ENCODE peak calls at places on chromosomes 6 and 20, in four cellular contexts. H is neural progenitor cell, V is sigmoid colon, N is K562. D is an unnamed sample.

GRCh38 chr6:155150967-155151671 is 112.7 kb upstream of the CLDN20 start:
- DNase-seq in N (no peak), H (no peak), V (no peak), D (no peak)

GRCh38 chr6:170201361-170201760 is 89.5 kb downstream of the DLL1 start:
- DNase-seq in H (no peak), N (no peak), V (no peak), D (peak; percentile 21)

GRCh38 chr6:1216488-1216974 is 95.4 kb upstream of the FOXQ1 start:
- DNase-seq in N (no peak), H (no peak), V (no peak), D (no peak)

GRCh38 chr6:26122793-26123674 is 35.8 kb downstream of the HFE start:
- DNase-seq in N (peak; percentile 79), H (peak; percentile 93), V (peak; percentile 98), D (peak; percentile 96)

GRCh38 chr6:162474722-162475121 is 252.8 kb downstream of the PRKN start:
- DNase-seq in V (no peak), N (no peak), H (no peak), D (no peak)

GRCh38 chr6:32954983-32955802 is 2.3 kb upstream of the HLA-DMA start:
- DNase-seq in N (peak; percentile 36), H (peak; percentile 75), V (no peak), D (no peak)

GRCh38 chr20:34522969-34523871 is 7.0 kb downstream of the DYNLRB1 start:
- DNase-seq in N (peak; percentile 51), V (no peak), H (peak; percentile 69), D (no peak)

GRCh38 chr20:20683481-20683880 is 29.0 kb downstream of the RALGAPA2 start:
- DNase-seq in V (no peak), N (no peak), H (no peak), D (no peak)

GRCh38 chr20:54197621-54198604 is 10.0 kb upstream of the PFDN4 start:
- DNase-seq in V (no peak), N (no peak), H (peak; percentile 43), D (no peak)

GRCh38 chr6:21263531-21264287 is 329.8 kb upstream of the SOX4 start:
- DNase-seq in V (no peak), H (no peak), N (peak; percentile 32), D (no peak)

GRCh38 chr6:37244430-37245310 is 12.9 kb upstream of the TBC1D22B start:
- DNase-seq in N (peak; percentile 37), H (no peak), V (peak; percentile 94), D (peak; percentile 94)

GRCh38 chr6:138267971-138268895 is 49.9 kb upstream of the PBOV1 start:
- DNase-seq in V (no peak), H (no peak), N (no peak), D (no peak)

GRCh38 chr20:45070932-45071632 is 29.8 kb downstream of the KCNS1 start:
- DNase-seq in V (no peak), N (peak; percentile 56), H (no peak), D (no peak)

GRCh38 chr6:132730560-132730959 is 16.7 kb upstream of the VNN1 start:
- DNase-seq in V (no peak), N (no peak), H (no peak), D (no peak)

GRCh38 chr20:57260065-57260958 is 6.1 kb downstream of the BMP7 start:
- DNase-seq in H (peak; percentile 34), V (no peak), N (no peak), D (no peak)

GRCh38 chr6:111552999-111553398 is 52.7 kb downstream of the TRAF3IP2 start:
- DNase-seq in H (no peak), N (no peak), V (no peak), D (no peak)
- H3K27ac ChIP-seq in H (no peak overlapping the region), N (no peak overlapping the region), V (peak overlapping the region; percentile 76), D (peak overlapping the region; percentile 73)

GRCh38 chr6:29653452-29654038 is 3.3 kb upstream of the MOG start:
- DNase-seq in H (peak; percentile 87), N (peak; percentile 81), V (no peak), D (no peak)
- H3K27ac ChIP-seq in H (no peak overlapping the region), N (no peak overlapping the region), V (no peak overlapping the region), D (no peak overlapping the region)

GRCh38 chr20:25059487-25059820 is 1.5 kb upstream of the ACSS1 start:
- DNase-seq in N (no peak), H (no peak), V (peak; percentile 34), D (peak; percentile 58)
- H3K27ac ChIP-seq in N (no peak overlapping the region), H (no peak overlapping the region), V (peak overlapping the region; percentile 94), D (peak overlapping the region; percentile 93)

DNA sequence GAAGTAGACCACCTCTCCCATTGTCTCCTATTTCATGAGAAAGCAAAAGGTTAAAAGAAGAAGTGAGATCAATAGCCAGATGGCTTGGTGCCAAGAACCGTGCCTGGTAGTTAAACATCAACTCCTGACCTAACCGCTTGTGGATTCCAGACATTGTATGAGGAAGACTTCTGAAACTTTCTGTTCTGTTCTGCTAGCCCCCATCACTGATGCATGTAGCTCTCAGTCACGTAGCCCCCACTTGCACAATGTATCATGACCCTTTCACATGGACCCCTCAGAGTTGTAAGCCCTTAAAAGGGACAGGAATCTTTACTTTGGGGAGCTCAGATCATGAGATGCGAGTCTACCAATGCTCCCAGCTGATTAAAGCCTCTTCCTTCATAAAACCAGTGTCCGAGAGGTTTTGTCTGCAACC is 301.2 kb downstream of the RNGTT start:
- DNase-seq in H (no peak), N (no peak), V (no peak), D (no peak)
- H3K27ac ChIP-seq in H (no peak overlapping the region), N (no peak overlapping the region), V (no peak overlapping the region), D (no peak overlapping the region)